ENCODE peak calls at places on chromosomes 13 and 19, in nine cellular contexts. P, L, I, Q, E, W, Z, K and V are unnamed samples.
A peak's percentile ranks its signal among the peaks of the same experiment; 100 is the strongest.

GRCh38 chr13:29497137-29497654 is 98.3 kb downstream of the SLC7A1 start:
- DNase-seq in Z (no peak), P (peak; percentile 45), E (no peak), Q (no peak), L (peak; percentile 71), K (peak; percentile 58), W (no peak), I (no peak), V (no peak)

GRCh38 chr13:97367427-97367826 is 66.5 kb upstream of the RAP2A start:
- DNase-seq in L (no peak), W (no peak), E (no peak), K (peak; percentile 75), Z (no peak), I (no peak), P (no peak), Q (peak; percentile 33), V (no peak)

GRCh38 chr19:20124879-20125278 is 42.1 kb upstream of the ZNF486 start:
- DNase-seq in I (no peak), P (no peak), L (no peak), E (no peak), Q (no peak), Z (no peak), W (no peak), K (no peak), V (no peak)

GRCh38 chr13:38265135-38265497 is 84.5 kb upstream of the UFM1 start:
- DNase-seq in Q (no peak), P (no peak), K (no peak), W (no peak), E (no peak), I (no peak), Z (no peak), L (no peak), V (no peak)

GRCh38 chr19:7738023-7738422 is 6.1 kb upstream of the CLEC4G start:
- DNase-seq in K (no peak), W (no peak), Z (no peak), Q (no peak), L (no peak), I (no peak), E (no peak), P (no peak), V (no peak)

GRCh38 chr19:1408300-1409203 is 1.2 kb downstream of the DAZAP1 start:
- DNase-seq in I (no peak), Q (peak; percentile 63), Z (no peak), P (peak; percentile 70), L (peak; percentile 60), W (peak; percentile 50), K (peak; percentile 67), E (peak; percentile 22), V (peak; percentile 50)

GRCh38 chr13:94160875-94161274 is 318.6 kb downstream of the DCT start:
- DNase-seq in K (no peak), I (no peak), L (no peak), E (peak; percentile 49), W (no peak), P (no peak), Z (no peak), Q (no peak), V (no peak)

GRCh38 chr19:19554074-19555023 is 16.3 kb downstream of the CILP2 start:
- DNase-seq in L (peak; percentile 60), Q (peak; percentile 57), P (peak; percentile 53), E (peak; percentile 55), W (peak; percentile 51), Z (no peak), I (no peak), K (peak; percentile 73), V (peak; percentile 57)

GRCh38 chr13:106526748-106527488 is 8.5 kb downstream of the EFNB2 start:
- DNase-seq in Q (no peak), K (peak; percentile 76), E (no peak), I (no peak), Z (no peak), P (no peak), L (no peak), W (no peak), V (no peak)

GRCh38 chr19:29680447-29680846 is 15.2 kb downstream of the PLEKHF1 start:
- DNase-seq in W (peak; percentile 62), E (no peak), Z (no peak), P (no peak), I (no peak), Q (peak; percentile 71), K (no peak), L (peak; percentile 54), V (peak; percentile 65)

GRCh38 chr13:112953591-112954487 is 15.2 kb upstream of the MCF2L start:
- DNase-seq in P (no peak), Z (no peak), I (peak; percentile 33), W (no peak), L (no peak), K (no peak), E (no peak), Q (no peak), V (no peak)

GRCh38 chr13:99626461-99627082 is 125.3 kb downstream of the TM9SF2 start:
- DNase-seq in W (no peak), P (no peak), E (peak; percentile 68), Q (no peak), I (no peak), Z (no peak), K (no peak), L (no peak), V (no peak)

GRCh38 chr13:48818495-48818961 is 157.2 kb upstream of the FNDC3A start:
- DNase-seq in E (peak; percentile 82), K (peak; percentile 18), W (no peak), I (no peak), L (no peak), Q (no peak), Z (no peak), P (no peak), V (no peak)
- H3K36me3 ChIP-seq in E (no peaks in the 10 kb centered on the region), K (no peaks in the 10 kb centered on the region), W (no peaks in the 10 kb centered on the region), I (no peaks in the 10 kb centered on the region), L (no peaks in the 10 kb centered on the region), Q (no peaks in the 10 kb centered on the region), Z (no peaks in the 10 kb centered on the region), P (no peaks in the 10 kb centered on the region), V (no peaks in the 10 kb centered on the region)

GRCh38 chr19:48454150-48454730 is 1.1 kb upstream of the KCNJ14 start:
- DNase-seq in I (no peak), L (no peak), E (no peak), Z (no peak), W (no peak), P (no peak), Q (no peak), K (no peak), V (no peak)
- H3K36me3 ChIP-seq in I (peaks cover 17% of the 10 kb centered on the region), L (peaks cover 84% of the 10 kb centered on the region), E (peaks cover 25% of the 10 kb centered on the region), Z (peaks cover 51% of the 10 kb centered on the region), W (peaks cover 26% of the 10 kb centered on the region), P (peaks cover 21% of the 10 kb centered on the region), Q (peaks cover 8% of the 10 kb centered on the region), K (peaks cover 24% of the 10 kb centered on the region), V (peaks cover 20% of the 10 kb centered on the region)

DNA sequence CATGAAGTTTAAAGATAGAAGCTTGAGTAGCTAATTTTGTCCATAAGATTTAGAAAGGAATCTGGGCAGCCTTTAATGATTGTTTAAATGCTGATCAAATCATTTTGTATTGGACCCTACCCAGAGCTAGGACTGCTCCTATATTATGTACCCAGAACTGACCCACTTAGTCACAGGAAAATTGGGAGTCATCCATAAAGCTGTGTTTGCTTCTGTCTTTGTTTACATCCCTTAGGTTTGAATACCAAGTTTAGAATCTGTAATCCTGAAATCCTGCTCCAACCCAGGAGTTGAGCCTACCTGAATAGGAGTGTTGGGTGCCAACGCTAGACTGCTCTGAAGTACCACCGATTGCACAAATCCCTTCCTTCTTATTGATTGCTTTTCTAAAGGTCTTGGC is 23.8 kb downstream of the LCP1 start:
- DNase-seq in L (no peak), E (no peak), Z (no peak), W (no peak), I (no peak), P (no peak), Q (no peak), K (no peak), V (no peak)
- H3K36me3 ChIP-seq in L (no peaks in the 10 kb centered on the region), E (peaks cover 31% of the 10 kb centered on the region), Z (no peaks in the 10 kb centered on the region), W (no peaks in the 10 kb centered on the region), I (no peaks in the 10 kb centered on the region), P (no peaks in the 10 kb centered on the region), Q (no peaks in the 10 kb centered on the region), K (no peaks in the 10 kb centered on the region), V (no peaks in the 10 kb centered on the region)

GRCh38 chr13:72129117-72129516 is 262.1 kb upstream of the DACH1 start:
- DNase-seq in E (no peak), L (no peak), P (no peak), W (no peak), K (no peak), Q (no peak), I (no peak), Z (no peak), V (no peak)
- H3K36me3 ChIP-seq in E (no peaks in the 10 kb centered on the region), L (no peaks in the 10 kb centered on the region), P (no peaks in the 10 kb centered on the region), W (no peaks in the 10 kb centered on the region), K (no peaks in the 10 kb centered on the region), Q (no peaks in the 10 kb centered on the region), I (no peaks in the 10 kb centered on the region), Z (no peaks in the 10 kb centered on the region), V (no peaks in the 10 kb centered on the region)

DNA sequence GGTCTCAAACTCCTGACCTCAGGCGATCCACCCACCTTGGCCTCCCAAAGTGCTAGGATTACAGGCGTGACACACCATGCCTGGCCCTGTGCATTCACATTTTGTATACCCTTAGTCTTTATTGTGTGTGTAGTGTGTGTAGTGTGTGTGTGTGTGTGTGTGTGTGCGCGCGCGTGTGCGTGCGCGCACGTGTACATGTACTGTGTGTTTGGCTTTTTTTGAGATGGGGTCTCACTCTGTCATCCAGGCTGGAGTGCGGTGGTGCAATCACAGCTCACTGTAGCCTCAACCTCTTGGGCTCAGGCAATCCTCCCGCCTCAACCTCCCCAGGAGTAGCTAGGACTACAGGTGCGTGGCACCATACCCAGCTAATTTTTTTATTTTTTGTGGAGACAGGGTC is 22.1 kb downstream of the ITM2B start:
- DNase-seq in K (no peak), L (no peak), Q (no peak), P (no peak), I (no peak), E (no peak), W (no peak), Z (no peak), V (no peak)
- H3K36me3 ChIP-seq in K (no peaks in the 10 kb centered on the region), L (peaks cover 66% of the 10 kb centered on the region), Q (peaks cover 4% of the 10 kb centered on the region), P (peaks cover 58% of the 10 kb centered on the region), I (peaks cover 37% of the 10 kb centered on the region), E (peaks cover 16% of the 10 kb centered on the region), W (peaks cover 16% of the 10 kb centered on the region), Z (peaks cover 61% of the 10 kb centered on the region), V (peaks cover 6% of the 10 kb centered on the region)

GRCh38 chr13:80680786-80681366 is 339.9 kb upstream of the SPRY2 start:
- DNase-seq in E (no peak), Z (no peak), P (no peak), I (no peak), K (no peak), W (no peak), L (no peak), Q (no peak), V (no peak)
- H3K36me3 ChIP-seq in E (no peaks in the 10 kb centered on the region), Z (no peaks in the 10 kb centered on the region), P (no peaks in the 10 kb centered on the region), I (no peaks in the 10 kb centered on the region), K (no peaks in the 10 kb centered on the region), W (no peaks in the 10 kb centered on the region), L (no peaks in the 10 kb centered on the region), Q (no peaks in the 10 kb centered on the region), V (no peaks in the 10 kb centered on the region)